ENCODE peak calls at places on chromosomes 7 and 10, in eight cellular contexts. One of them, this sample, is unnamed.

GRCh38 chr7:92785923-92786322 is 50.5 kb downstream of the CDK6 start:
- DNase-seq in activated naive CD4-positive, alpha-beta T cell: no peak
- DNase-seq in T47D: no peak
- DNase-seq in stimulated activated CD4-positive, alpha-beta T cell treated with anti-CD3 and anti-CD28 coated beads, Interleukin-2, amount 100 ng/mL, for 4 hours: no peak
- DNase-seq in foreskin fibroblast: no peak
- DNase-seq in cardiac fibroblast: peak; percentile 83
- DNase-seq in T-helper 1 cell: no peak
- DNase-seq in activated CD8-positive, alpha-beta memory T cell treated with anti-CD3 and anti-CD28 coated beads, Interleukin-2, amount 50 U/mL, for 48 hours: no peak
- DNase-seq in this sample: no peak

GRCh38 chr7:125814030-125814535 is 884.5 kb upstream of the POT1 start:
- DNase-seq in T47D: no peak
- DNase-seq in stimulated activated CD4-positive, alpha-beta T cell treated with anti-CD3 and anti-CD28 coated beads, Interleukin-2, amount 100 ng/mL, for 4 hours: no peak
- DNase-seq in activated CD8-positive, alpha-beta memory T cell treated with anti-CD3 and anti-CD28 coated beads, Interleukin-2, amount 50 U/mL, for 48 hours: no peak
- DNase-seq in activated naive CD4-positive, alpha-beta T cell: no peak
- DNase-seq in cardiac fibroblast: no peak
- DNase-seq in T-helper 1 cell: no peak
- DNase-seq in foreskin fibroblast: no peak
- DNase-seq in this sample: no peak

GRCh38 chr10:12513003-12513365 is 163.6 kb downstream of the CAMK1D start:
- DNase-seq in activated CD8-positive, alpha-beta memory T cell treated with anti-CD3 and anti-CD28 coated beads, Interleukin-2, amount 50 U/mL, for 48 hours: no peak
- DNase-seq in cardiac fibroblast: no peak
- DNase-seq in T-helper 1 cell: no peak
- DNase-seq in foreskin fibroblast: no peak
- DNase-seq in stimulated activated CD4-positive, alpha-beta T cell treated with anti-CD3 and anti-CD28 coated beads, Interleukin-2, amount 100 ng/mL, for 4 hours: no peak
- DNase-seq in activated naive CD4-positive, alpha-beta T cell: no peak
- DNase-seq in T47D: no peak
- DNase-seq in this sample: no peak

GRCh38 chr10:27741173-27742091 is 4.2 kb downstream of the MKX start:
- DNase-seq in stimulated activated CD4-positive, alpha-beta T cell treated with anti-CD3 and anti-CD28 coated beads, Interleukin-2, amount 100 ng/mL, for 4 hours: no peak
- DNase-seq in foreskin fibroblast: no peak
- DNase-seq in activated naive CD4-positive, alpha-beta T cell: no peak
- DNase-seq in T47D: no peak
- DNase-seq in T-helper 1 cell: no peak
- DNase-seq in activated CD8-positive, alpha-beta memory T cell treated with anti-CD3 and anti-CD28 coated beads, Interleukin-2, amount 50 U/mL, for 48 hours: peak; percentile 63
- DNase-seq in cardiac fibroblast: no peak
- DNase-seq in this sample: peak; percentile 15

GRCh38 chr7:1210321-1210978 is 22.2 kb upstream of the UNCX start:
- DNase-seq in cardiac fibroblast: peak; percentile 23
- DNase-seq in stimulated activated CD4-positive, alpha-beta T cell treated with anti-CD3 and anti-CD28 coated beads, Interleukin-2, amount 100 ng/mL, for 4 hours: no peak
- DNase-seq in T47D: no peak
- DNase-seq in foreskin fibroblast: no peak
- DNase-seq in activated naive CD4-positive, alpha-beta T cell: no peak
- DNase-seq in T-helper 1 cell: no peak
- DNase-seq in activated CD8-positive, alpha-beta memory T cell treated with anti-CD3 and anti-CD28 coated beads, Interleukin-2, amount 50 U/mL, for 48 hours: no peak
- DNase-seq in this sample: peak; percentile 44

GRCh38 chr7:30841801-30842541 is 69.7 kb upstream of the AQP1 start:
- DNase-seq in cardiac fibroblast: no peak
- DNase-seq in activated CD8-positive, alpha-beta memory T cell treated with anti-CD3 and anti-CD28 coated beads, Interleukin-2, amount 50 U/mL, for 48 hours: peak; percentile 35
- DNase-seq in T-helper 1 cell: no peak
- DNase-seq in stimulated activated CD4-positive, alpha-beta T cell treated with anti-CD3 and anti-CD28 coated beads, Interleukin-2, amount 100 ng/mL, for 4 hours: no peak
- DNase-seq in T47D: no peak
- DNase-seq in foreskin fibroblast: no peak
- DNase-seq in activated naive CD4-positive, alpha-beta T cell: no peak
- DNase-seq in this sample: no peak

GRCh38 chr7:33099154-33099940 is 9.9 kb downstream of the RP9 start:
- DNase-seq in activated CD8-positive, alpha-beta memory T cell treated with anti-CD3 and anti-CD28 coated beads, Interleukin-2, amount 50 U/mL, for 48 hours: no peak
- DNase-seq in foreskin fibroblast: no peak
- DNase-seq in activated naive CD4-positive, alpha-beta T cell: no peak
- DNase-seq in T47D: no peak
- DNase-seq in T-helper 1 cell: no peak
- DNase-seq in stimulated activated CD4-positive, alpha-beta T cell treated with anti-CD3 and anti-CD28 coated beads, Interleukin-2, amount 100 ng/mL, for 4 hours: no peak
- DNase-seq in cardiac fibroblast: no peak
- DNase-seq in this sample: no peak

GRCh38 chr7:64893401-64893800 is 9.7 kb upstream of the ZNF273 start:
- DNase-seq in activated naive CD4-positive, alpha-beta T cell: no peak
- DNase-seq in cardiac fibroblast: no peak
- DNase-seq in foreskin fibroblast: no peak
- DNase-seq in stimulated activated CD4-positive, alpha-beta T cell treated with anti-CD3 and anti-CD28 coated beads, Interleukin-2, amount 100 ng/mL, for 4 hours: no peak
- DNase-seq in T-helper 1 cell: no peak
- DNase-seq in T47D: no peak
- DNase-seq in activated CD8-positive, alpha-beta memory T cell treated with anti-CD3 and anti-CD28 coated beads, Interleukin-2, amount 50 U/mL, for 48 hours: no peak
- DNase-seq in this sample: no peak

GRCh38 chr10:97822261-97822687 is 27.4 kb upstream of the GOLGA7B start:
- DNase-seq in cardiac fibroblast: no peak
- DNase-seq in activated CD8-positive, alpha-beta memory T cell treated with anti-CD3 and anti-CD28 coated beads, Interleukin-2, amount 50 U/mL, for 48 hours: no peak
- DNase-seq in T-helper 1 cell: no peak
- DNase-seq in activated naive CD4-positive, alpha-beta T cell: no peak
- DNase-seq in foreskin fibroblast: no peak
- DNase-seq in stimulated activated CD4-positive, alpha-beta T cell treated with anti-CD3 and anti-CD28 coated beads, Interleukin-2, amount 100 ng/mL, for 4 hours: no peak
- DNase-seq in T47D: no peak
- DNase-seq in this sample: peak; percentile 60

GRCh38 chr7:38425509-38425908 is 152.1 kb upstream of the TARP start:
- DNase-seq in T47D: no peak
- DNase-seq in activated naive CD4-positive, alpha-beta T cell: no peak
- DNase-seq in activated CD8-positive, alpha-beta memory T cell treated with anti-CD3 and anti-CD28 coated beads, Interleukin-2, amount 50 U/mL, for 48 hours: no peak
- DNase-seq in cardiac fibroblast: no peak
- DNase-seq in T-helper 1 cell: no peak
- DNase-seq in foreskin fibroblast: no peak
- DNase-seq in stimulated activated CD4-positive, alpha-beta T cell treated with anti-CD3 and anti-CD28 coated beads, Interleukin-2, amount 100 ng/mL, for 4 hours: peak; percentile 41
- DNase-seq in this sample: no peak

GRCh38 chr7:69782917-69783684 is 184.8 kb downstream of the AUTS2 start:
- DNase-seq in T-helper 1 cell: no peak
- DNase-seq in cardiac fibroblast: peak; percentile 90
- DNase-seq in activated CD8-positive, alpha-beta memory T cell treated with anti-CD3 and anti-CD28 coated beads, Interleukin-2, amount 50 U/mL, for 48 hours: no peak
- DNase-seq in stimulated activated CD4-positive, alpha-beta T cell treated with anti-CD3 and anti-CD28 coated beads, Interleukin-2, amount 100 ng/mL, for 4 hours: no peak
- DNase-seq in activated naive CD4-positive, alpha-beta T cell: no peak
- DNase-seq in T47D: no peak
- DNase-seq in foreskin fibroblast: no peak
- DNase-seq in this sample: peak; percentile 50

GRCh38 chr10:3978762-3979161 is 193.8 kb upstream of the KLF6 start:
- DNase-seq in T-helper 1 cell: no peak
- DNase-seq in activated CD8-positive, alpha-beta memory T cell treated with anti-CD3 and anti-CD28 coated beads, Interleukin-2, amount 50 U/mL, for 48 hours: no peak
- DNase-seq in T47D: no peak
- DNase-seq in stimulated activated CD4-positive, alpha-beta T cell treated with anti-CD3 and anti-CD28 coated beads, Interleukin-2, amount 100 ng/mL, for 4 hours: no peak
- DNase-seq in cardiac fibroblast: no peak
- DNase-seq in foreskin fibroblast: no peak
- DNase-seq in activated naive CD4-positive, alpha-beta T cell: no peak
- DNase-seq in this sample: no peak

GRCh38 chr7:40530292-40530691 is 395.5 kb downstream of the SUGCT start:
- DNase-seq in foreskin fibroblast: peak; percentile 41
- DNase-seq in T47D: no peak
- DNase-seq in activated CD8-positive, alpha-beta memory T cell treated with anti-CD3 and anti-CD28 coated beads, Interleukin-2, amount 50 U/mL, for 48 hours: no peak
- DNase-seq in cardiac fibroblast: no peak
- DNase-seq in T-helper 1 cell: no peak
- DNase-seq in activated naive CD4-positive, alpha-beta T cell: no peak
- DNase-seq in stimulated activated CD4-positive, alpha-beta T cell treated with anti-CD3 and anti-CD28 coated beads, Interleukin-2, amount 100 ng/mL, for 4 hours: no peak
- DNase-seq in this sample: no peak

GRCh38 chr7:47677664-47678063 is 95.8 kb upstream of the TNS3 start:
- DNase-seq in activated CD8-positive, alpha-beta memory T cell treated with anti-CD3 and anti-CD28 coated beads, Interleukin-2, amount 50 U/mL, for 48 hours: no peak
- DNase-seq in foreskin fibroblast: no peak
- DNase-seq in activated naive CD4-positive, alpha-beta T cell: no peak
- DNase-seq in T47D: no peak
- DNase-seq in stimulated activated CD4-positive, alpha-beta T cell treated with anti-CD3 and anti-CD28 coated beads, Interleukin-2, amount 100 ng/mL, for 4 hours: no peak
- DNase-seq in cardiac fibroblast: peak; percentile 51
- DNase-seq in T-helper 1 cell: no peak
- DNase-seq in this sample: no peak

This sample was measured in left cardiac atrium.